ENCODE peak calls at places on chromosome 19, in seven cellular contexts. P is colonic mucosa, V is NT2/D1, Q is esophagus squamous epithelium, U is uterus, K is sigmoid colon, Y is astrocyte of the spinal cord. I is an unnamed sample.
A peak's percentile ranks its signal among the peaks of the same experiment; 100 is the strongest.

GRCh38 chr19:11453468-11454341 is 18.3 kb downstream of the PRKCSH start:
- DNase-seq in Q (no peak), U (no peak), V (no peak), Y (no peak), P (no peak), K (no peak), I (no peak)

GRCh38 chr19:44447864-44448674 is at the start of gene ZNF229:
- DNase-seq in P (peak; percentile 94), U (peak; percentile 71), V (peak; percentile 84), Q (peak; percentile 21), Y (peak; percentile 93), K (peak; percentile 92), I (peak; percentile 77)

GRCh38 chr19:6683971-6684370 is 14.0 kb upstream of the TNFSF14 start:
- DNase-seq in Q (no peak), U (no peak), V (no peak), P (no peak), K (no peak), Y (no peak), I (no peak)

GRCh38 chr19:51094696-51095279 is 12.1 kb upstream of the KLK14 start:
- DNase-seq in P (no peak), V (no peak), K (no peak), Y (no peak), U (no peak), Q (no peak), I (no peak)

GRCh38 chr19:31518216-31518615 is 169.0 kb upstream of the TSHZ3 start:
- DNase-seq in Y (no peak), K (no peak), P (no peak), U (no peak), Q (no peak), V (no peak), I (no peak)

GRCh38 chr19:4338441-4339350 is at the start of gene STAP2:
- DNase-seq in Q (no peak), V (no peak), Y (no peak), P (peak; percentile 91), K (no peak), U (no peak), I (peak; percentile 78)

GRCh38 chr19:56837892-56838679 is 2.4 kb downstream of the PEG3 start:
- DNase-seq in V (peak; percentile 70), P (peak; percentile 22), K (peak; percentile 86), U (peak; percentile 68), Q (no peak), Y (peak; percentile 4), I (peak; percentile 83)

GRCh38 chr19:10230155-10230903 is 802 bp downstream of the S1PR2 start:
- DNase-seq in Q (no peak), P (peak; percentile 67), V (no peak), Y (no peak), U (peak; percentile 65), K (peak; percentile 80), I (peak; percentile 53)

GRCh38 chr19:47284324-47284899 is 9.7 kb downstream of the INAFM1 start:
- DNase-seq in P (peak; percentile 62), V (peak; percentile 28), U (peak; percentile 33), Y (peak; percentile 58), Q (no peak), K (no peak), I (no peak)

GRCh38 chr19:10985502-10985901 is 24.7 kb downstream of the SMARCA4 start:
- DNase-seq in K (no peak), Q (no peak), U (no peak), P (no peak), V (no peak), Y (no peak), I (no peak)

GRCh38 chr19:14496849-14497346 is 971 bp upstream of the GIPC1 start:
- DNase-seq in K (no peak), P (no peak), U (no peak), Q (no peak), V (no peak), Y (no peak), I (no peak)

GRCh38 chr19:13031917-13032623 is 36.8 kb downstream of the NFIX start:
- DNase-seq in V (no peak), Q (no peak), U (no peak), P (no peak), K (no peak), Y (peak; percentile 43), I (no peak)

GRCh38 chr19:3671680-3672574 is 28.3 kb downstream of the PIP5K1C start:
- DNase-seq in V (no peak), P (no peak), U (peak; percentile 49), Y (no peak), Q (no peak), K (no peak), I (no peak)

GRCh38 chr19:43780706-43781525 is at the start of gene KCNN4:
- DNase-seq in Y (peak; percentile 63), K (no peak), Q (peak; percentile 40), U (no peak), P (peak; percentile 81), V (no peak), I (no peak)

GRCh38 chr19:48611872-48612271 is 3.0 kb downstream of the FAM83E start:
- DNase-seq in P (no peak), V (no peak), Y (no peak), Q (no peak), K (no peak), U (no peak), I (no peak)

GRCh38 chr19:36528921-36529518 is 949 bp upstream of the ZNF260 start:
- DNase-seq in Q (no peak), Y (no peak), V (no peak), K (no peak), U (no peak), P (no peak), I (no peak)

GRCh38 chr19:34260771-34261173 is 6.4 kb downstream of the GARRE1 start:
- DNase-seq in K (no peak), Q (no peak), P (no peak), V (no peak), U (no peak), Y (peak; percentile 40), I (no peak)

GRCh38 chr19:2233601-2234280 is 2.4 kb downstream of the PLEKHJ1 start:
- DNase-seq in U (no peak), V (no peak), K (no peak), Y (no peak), P (no peak), Q (no peak), I (no peak)
- H3K4me3 ChIP-seq in U (no peak overlapping the region), V (no peak overlapping the region), K (no peak overlapping the region), Y (no peak overlapping the region), P (no peak overlapping the region), Q (no peak overlapping the region), I (no peak overlapping the region)

DNA sequence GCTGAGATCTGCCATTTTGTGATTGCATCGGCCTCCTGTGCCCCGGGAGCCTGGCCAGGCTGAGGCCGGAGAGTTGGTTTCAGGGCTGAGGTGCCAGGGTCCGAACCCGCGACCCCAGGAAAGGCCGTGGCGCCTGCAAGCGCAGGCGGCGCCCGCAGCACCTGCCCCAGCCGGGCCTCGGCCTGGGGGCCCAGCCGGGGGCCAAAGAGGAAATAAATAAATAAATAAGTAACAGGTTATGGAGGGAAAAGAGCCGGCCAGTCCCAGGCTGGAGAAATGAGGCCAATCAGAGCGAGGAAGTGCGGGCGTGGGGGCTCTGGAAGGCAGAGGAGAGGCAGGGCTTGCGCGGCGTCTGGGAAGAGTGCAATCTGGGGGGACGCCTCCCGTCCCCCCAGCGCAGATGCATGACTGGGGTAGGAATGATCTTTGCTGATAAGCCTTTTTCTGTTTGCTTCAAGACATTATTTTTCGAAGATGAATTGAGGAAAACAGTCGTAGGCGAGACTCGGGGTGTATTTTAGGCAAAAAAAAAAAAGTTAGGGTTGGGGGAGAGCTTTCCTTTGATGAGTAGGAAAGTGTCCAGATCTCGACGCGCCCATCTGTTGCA is 145.6 kb upstream of the ZNF536 start:
- DNase-seq in V (no peak), P (no peak), Q (no peak), U (no peak), Y (no peak), K (no peak), I (no peak)
- H3K4me3 ChIP-seq in V (peak overlapping the region; percentile 25), P (peak overlapping the region; percentile 19), Q (peak overlapping the region; percentile 46), U (peak overlapping the region; percentile 41), Y (no peak overlapping the region), K (peak overlapping the region; percentile 62), I (peak overlapping the region; percentile 3)

GRCh38 chr19:19239675-19240074 is 27.9 kb downstream of the NCAN start:
- DNase-seq in V (no peak), Q (no peak), P (no peak), U (no peak), K (no peak), Y (no peak), I (no peak)
- H3K4me3 ChIP-seq in V (no peak overlapping the region), Q (no peak overlapping the region), P (no peak overlapping the region), U (no peak overlapping the region), K (no peak overlapping the region), Y (no peak overlapping the region), I (no peak overlapping the region)

GRCh38 chr19:40303765-40304164 is 18.6 kb upstream of the AKT2 start:
- DNase-seq in K (no peak), V (no peak), Q (no peak), U (no peak), P (no peak), Y (no peak), I (no peak)
- H3K4me3 ChIP-seq in K (no peak overlapping the region), V (no peak overlapping the region), Q (no peak overlapping the region), U (no peak overlapping the region), P (no peak overlapping the region), Y (no peak overlapping the region), I (no peak overlapping the region)

GRCh38 chr19:18596752-18597157 is 8.2 kb downstream of the REX1BD start:
- DNase-seq in P (peak; percentile 66), K (no peak), V (no peak), Q (no peak), Y (no peak), U (peak; percentile 43), I (peak; percentile 77)
- H3K4me3 ChIP-seq in P (no peak overlapping the region), K (no peak overlapping the region), V (no peak overlapping the region), Q (no peak overlapping the region), Y (no peak overlapping the region), U (no peak overlapping the region), I (no peak overlapping the region)

GRCh38 chr19:16001481-16002312 is 52.9 kb downstream of the OR10H4 start:
- DNase-seq in V (no peak), Y (peak; percentile 45), Q (no peak), P (no peak), U (no peak), K (no peak), I (no peak)
- H3K4me3 ChIP-seq in V (no peak overlapping the region), Y (no peak overlapping the region), Q (peak overlapping the region; percentile 35), P (peak overlapping the region; percentile 14), U (peak overlapping the region; percentile 39), K (peak overlapping the region; percentile 41), I (peak overlapping the region; percentile 38)

GRCh38 chr19:29666634-29667389 is 1.6 kb downstream of the PLEKHF1 start:
- DNase-seq in P (peak; percentile 58), V (no peak), K (peak; percentile 93), Q (no peak), U (peak; percentile 82), Y (peak; percentile 88), I (peak; percentile 59)

GRCh38 chr19:29665826-29666633 is 769 bp downstream of the PLEKHF1 start:
- DNase-seq in Q (no peak), U (peak; percentile 54), K (peak; percentile 88), V (no peak), Y (no peak), P (peak; percentile 45), I (peak; percentile 67)

GRCh38 chr19:29668746-29669609 is 3.7 kb downstream of the PLEKHF1 start:
- DNase-seq in Q (no peak), P (no peak), Y (no peak), V (no peak), K (peak; percentile 60), U (no peak), I (peak; percentile 27)

GRCh38 chr19:29667941-29668340 is 2.7 kb downstream of the PLEKHF1 start:
- DNase-seq in U (no peak), P (no peak), Y (no peak), Q (no peak), K (peak; percentile 60), V (no peak), I (no peak)

GRCh38 chr19:29667390-29667783 is 2.1 kb downstream of the PLEKHF1 start:
- DNase-seq in Y (no peak), P (no peak), V (no peak), K (peak; percentile 59), U (no peak), Q (no peak), I (no peak)
- H3K4me3 ChIP-seq in Y (no peak overlapping the region), P (no peak overlapping the region), V (no peak overlapping the region), K (peak overlapping the region; percentile 93), U (peak overlapping the region; percentile 74), Q (peak overlapping the region; percentile 84), I (peak overlapping the region; percentile 94)